ENCODE peak calls at places on chromosomes 5 and 9, in four cellular contexts. O is GM10248, A is NB4, N is neural progenitor cell. U is an unnamed sample.

GRCh38 chr5:129382921-129383672 is 77.0 kb upstream of the ADAMTS19 start:
- DNase-seq in O (no peak), A (no peak), N (no peak), U (no peak)

GRCh38 chr9:111743275-111743674 is 51.5 kb downstream of the SHOC1 start:
- DNase-seq in O (no peak), A (peak; percentile 24), N (no peak), U (no peak)

GRCh38 chr9:107875571-107875980 is 386.0 kb upstream of the KLF4 start:
- DNase-seq in O (no peak), A (no peak), N (no peak), U (no peak)

GRCh38 chr9:27090231-27090630 is 18.8 kb upstream of the TEK start:
- DNase-seq in O (no peak), A (no peak), N (no peak), U (no peak)

GRCh38 chr5:159902444-159903121 is 13.7 kb upstream of the ADRA1B start:
- DNase-seq in O (no peak), A (peak; percentile 34), N (no peak), U (no peak)

GRCh38 chr5:68795190-68795589 is 298.6 kb upstream of the SLC30A5 start:
- DNase-seq in O (no peak), A (no peak), N (no peak), U (no peak)

GRCh38 chr5:180438785-180439780 is 55.1 kb upstream of the CNOT6 start:
- DNase-seq in O (no peak), A (no peak), N (no peak), U (no peak)

GRCh38 chr5:173807150-173807784 is 80.9 kb upstream of the CPEB4 start:
- DNase-seq in O (no peak), A (no peak), N (no peak), U (no peak)

GRCh38 chr5:80672140-80672736 is 17.5 kb upstream of the DHFR start:
- DNase-seq in O (peak; percentile 56), A (peak; percentile 70), N (peak; percentile 82), U (peak; percentile 45)

GRCh38 chr9:37191403-37192089 is 71.2 kb downstream of the ZCCHC7 start:
- DNase-seq in O (no peak), A (no peak), N (peak; percentile 67), U (no peak)

GRCh38 chr9:37382982-37383357 is 39.5 kb upstream of the GRHPR start:
- DNase-seq in O (no peak), A (no peak), N (no peak), U (no peak)

GRCh38 chr5:466661-467310 is 23.8 kb downstream of the EXOC3 start:
- DNase-seq in O (no peak), A (no peak), N (no peak), U (no peak)

DNA sequence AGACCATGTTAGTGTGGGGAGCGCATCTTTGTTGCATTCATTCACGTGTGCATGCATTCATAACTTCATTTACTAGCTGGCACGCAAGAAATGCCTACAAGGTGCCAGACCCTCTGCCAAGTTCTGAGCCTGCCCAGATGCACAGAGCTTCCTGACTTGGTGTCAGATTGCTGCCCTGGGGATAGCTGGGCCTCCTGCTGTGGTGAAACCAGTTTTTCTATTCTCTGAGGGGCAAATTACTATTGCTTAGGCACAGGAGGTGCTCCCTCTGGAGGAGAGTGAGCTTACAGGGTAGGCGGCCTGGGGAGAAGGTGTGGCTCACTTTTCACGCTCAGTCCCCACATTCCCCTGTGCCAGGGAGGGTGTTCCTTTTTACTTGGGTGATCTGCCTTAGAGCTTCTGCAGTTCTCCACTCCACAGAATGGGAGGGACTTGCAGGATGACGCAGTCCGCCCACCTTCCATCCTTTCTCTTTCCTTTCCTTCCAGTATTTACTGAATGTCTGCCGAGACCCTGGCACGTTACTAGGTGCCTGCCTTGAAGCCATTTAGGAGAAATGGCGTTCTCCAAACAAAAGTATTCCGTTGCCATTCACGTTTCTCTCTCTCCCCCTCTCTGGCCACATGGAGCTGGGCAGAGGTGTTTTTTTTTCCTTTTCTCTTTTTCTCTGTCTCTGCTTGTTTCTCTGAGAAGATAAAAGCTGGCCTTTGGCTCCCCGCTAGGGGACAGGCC is 27.9 kb upstream of the CTNNA1 start:
- DNase-seq in O (no peak), A (peak; percentile 85), N (peak; percentile 66), U (no peak)
- TF ChIP-seq CTCF in O (peak; percentile 5), A (peak; percentile 63), N (peak; percentile 35), U (no peak)

GRCh38 chr5:138972836-138973235 is 97.7 kb upstream of the LRRTM2 start:
- DNase-seq in O (no peak), A (no peak), N (peak; percentile 28), U (no peak)
- TF ChIP-seq CTCF in O (no peak), A (no peak), N (peak; percentile 38), U (no peak)

DNA sequence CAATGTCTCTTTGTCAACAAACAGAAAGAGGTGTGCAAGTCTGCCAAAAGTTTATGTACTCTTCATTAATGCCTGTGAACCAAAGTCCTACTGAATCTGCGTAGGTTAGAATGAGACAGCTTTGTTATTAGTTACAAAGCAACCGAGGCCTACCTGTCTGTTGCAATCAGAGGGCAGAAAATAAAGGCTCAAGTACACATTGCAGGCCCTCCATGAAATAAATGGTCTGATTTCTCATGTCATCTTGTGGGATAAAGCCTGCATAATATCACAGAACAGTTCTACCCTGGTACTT is 236.6 kb upstream of the NFIL3 start:
- DNase-seq in O (no peak), A (no peak), N (no peak), U (no peak)
- TF ChIP-seq CTCF in O (no peak), A (no peak), N (no peak), U (no peak)

DNA sequence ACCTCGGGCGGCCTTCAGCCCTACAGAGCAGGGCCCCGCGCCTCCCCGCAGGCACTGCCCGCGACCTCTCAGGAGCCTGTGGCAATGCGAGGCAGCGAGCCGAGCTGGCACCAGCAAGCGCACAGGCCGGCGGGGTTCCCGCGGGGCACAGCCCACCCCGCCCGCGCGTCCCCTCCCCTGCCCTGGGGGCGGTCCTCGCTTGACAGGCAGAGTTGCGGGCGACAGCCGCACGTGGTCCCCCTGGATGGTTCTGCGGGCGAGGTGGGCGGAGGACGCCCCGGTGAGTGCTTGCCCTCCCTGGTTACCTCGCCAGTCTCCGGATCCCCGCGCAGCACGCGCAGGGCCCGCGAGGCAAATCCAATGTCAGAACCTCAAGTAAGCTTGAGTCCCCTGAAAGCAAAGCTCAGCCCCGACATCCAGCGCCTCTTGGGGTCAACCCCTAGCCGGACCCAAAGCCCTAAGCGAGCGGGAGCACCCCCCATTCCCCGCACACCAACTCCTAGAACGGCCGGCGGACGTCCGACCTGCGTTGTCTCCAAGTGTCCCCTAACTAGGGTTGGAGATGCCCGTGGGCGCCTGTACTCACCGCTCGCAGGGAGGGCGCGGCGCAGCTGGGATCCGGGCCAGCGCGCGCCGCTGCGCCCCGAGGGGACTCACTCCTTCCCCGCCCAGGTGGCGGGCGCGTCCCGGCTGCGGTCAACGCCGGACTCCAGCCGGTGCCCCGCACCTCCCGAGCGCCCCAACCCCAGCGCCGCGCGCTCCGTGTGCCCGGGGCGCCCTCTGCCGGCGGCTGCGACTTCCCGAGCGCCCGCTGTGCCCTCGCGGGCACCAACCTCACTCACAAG is at the start of gene DRD1:
- DNase-seq in O (peak; percentile 73), A (peak; percentile 38), N (peak; percentile 85), U (peak; percentile 81)
- TF ChIP-seq CTCF in O (peak; percentile 63), A (peak; percentile 38), N (peak; percentile 89), U (peak; percentile 76)

GRCh38 chr9:136341769-136342168 is 14.4 kb downstream of the GPSM1 start:
- DNase-seq in O (no peak), A (no peak), N (no peak), U (no peak)

GRCh38 chr9:136343884-136344269 is 16.5 kb downstream of the GPSM1 start:
- DNase-seq in O (no peak), A (no peak), N (no peak), U (no peak)

GRCh38 chr9:136343121-136343883 is 16.0 kb downstream of the GPSM1 start:
- DNase-seq in O (no peak), A (no peak), N (no peak), U (no peak)

GRCh38 chr9:136341042-136341655 is 13.8 kb downstream of the GPSM1 start:
- DNase-seq in O (no peak), A (no peak), N (no peak), U (no peak)

GRCh38 chr9:136342191-136343120 is 15.1 kb downstream of the GPSM1 start:
- DNase-seq in O (peak; percentile 79), A (peak; percentile 88), N (peak; percentile 95), U (peak; percentile 87)
- TF ChIP-seq CTCF in O (no peak), A (no peak), N (peak; percentile 29), U (no peak)

GRCh38 chr9:109971226-109971625 is 191.2 kb downstream of the PALM2AKAP2 start:
- DNase-seq in O (no peak), A (no peak), N (peak; percentile 14), U (no peak)

GRCh38 chr9:109974918-109975276 is 194.9 kb downstream of the PALM2AKAP2 start:
- DNase-seq in O (no peak), A (no peak), N (no peak), U (no peak)

GRCh38 chr9:109973336-109973735 is 193.3 kb downstream of the PALM2AKAP2 start:
- DNase-seq in O (no peak), A (no peak), N (no peak), U (no peak)

GRCh38 chr9:109974143-109974917 is 194.3 kb downstream of the PALM2AKAP2 start:
- DNase-seq in O (peak; percentile 78), A (no peak), N (no peak), U (peak; percentile 77)

GRCh38 chr9:109972026-109973005 is 192.3 kb downstream of the PALM2AKAP2 start:
- DNase-seq in O (peak; percentile 37), A (peak; percentile 49), N (no peak), U (peak; percentile 37)
- TF ChIP-seq CTCF in O (no peak), A (peak; percentile 25), N (peak; percentile 22), U (no peak)

GRCh38 chr9:87665516-87665915 is 60.4 kb upstream of the CTSL start:
- DNase-seq in O (no peak), A (no peak), N (no peak), U (no peak)
- TF ChIP-seq CTCF in O (no peak), A (no peak), N (no peak), U (no peak)

U was measured in GM20000.